ENCODE peak calls at places on chromosome 13, in eight cellular contexts. E is AG04450; Q is Jurkat, Clone E6-1; W is nucleus accumbens; Z is head of caudate nucleus; M is GM04503; C is ELR; K is H54. J is an unnamed sample.

GRCh38 chr13:75802161-75802560 is 166.0 kb downstream of the LMO7 start:
- DNase-seq in E (no peak), Q (no peak), W (no peak), Z (no peak), M (no peak), C (no peak), K (no peak), J (no peak)

GRCh38 chr13:62193919-62194318 is 778.3 kb upstream of the PCDH20 start:
- DNase-seq in E (no peak), Q (no peak), W (no peak), Z (no peak), M (no peak), C (peak), K (no peak), J (no peak)

GRCh38 chr13:50229935-50230334 is 214.7 kb downstream of the KCNRG start:
- DNase-seq in E (no peak), Q (no peak), W (no peak), Z (no peak), M (no peak), C (no peak), K (no peak), J (no peak)

GRCh38 chr13:90414691-90415596 is 932.5 kb upstream of the MIR17HG start:
- DNase-seq in E (peak), Q (no peak), W (no peak), Z (no peak), M (no peak), C (peak), K (peak), J (peak)

GRCh38 chr13:107906131-107906530 is 309.2 kb downstream of the LIG4 start:
- DNase-seq in E (no peak), Q (no peak), W (no peak), Z (no peak), M (no peak), C (no peak), K (no peak), J (no peak)

GRCh38 chr13:46053162-46054012 is 841 bp upstream of the ZC3H13 start:
- DNase-seq in E (no peak), Q (no peak), W (no peak), Z (no peak), M (no peak), C (peak), K (no peak), J (no peak)

GRCh38 chr13:79589605-79590511 is 108.9 kb downstream of the NDFIP2 start:
- DNase-seq in E (no peak), Q (no peak), W (no peak), Z (no peak), M (no peak), C (no peak), K (no peak), J (no peak)

GRCh38 chr13:59924256-59924655 is 239.5 kb downstream of the DIAPH3 start:
- DNase-seq in E (no peak), Q (no peak), W (no peak), Z (no peak), M (no peak), C (no peak), K (no peak), J (no peak)

GRCh38 chr13:74203576-74203975 is 69.4 kb upstream of the KLF12 start:
- DNase-seq in E (peak), Q (no peak), W (no peak), Z (no peak), M (no peak), C (no peak), K (no peak), J (no peak)

GRCh38 chr13:74644239-74644638 is 510.0 kb upstream of the KLF12 start:
- DNase-seq in E (no peak), Q (no peak), W (no peak), Z (no peak), M (no peak), C (peak), K (no peak), J (no peak)

GRCh38 chr13:33006646-33007045 is 9.6 kb upstream of the KL start:
- DNase-seq in E (no peak), Q (no peak), W (no peak), Z (no peak), M (no peak), C (no peak), K (no peak), J (no peak)

GRCh38 chr13:24208314-24208713 is 47.8 kb downstream of the SPATA13 start:
- DNase-seq in E (peak), Q (no peak), W (no peak), Z (no peak), M (peak), C (peak), K (peak), J (peak)

GRCh38 chr13:60418954-60419353 is 21.9 kb downstream of the TDRD3 start:
- DNase-seq in E (no peak), Q (no peak), W (no peak), Z (no peak), M (no peak), C (no peak), K (no peak), J (no peak)

GRCh38 chr13:87941244-87941643 is 270.1 kb downstream of the SLITRK5 start:
- DNase-seq in E (no peak), Q (no peak), W (no peak), Z (no peak), M (no peak), C (peak), K (no peak), J (no peak)